ENCODE peak calls at places on chromosomes 12 and 14, in seven cellular contexts. B is A549, T is choroid plexus epithelial cell, U is stomach, K is GM20000, F is AG09319, L is ascending aorta. X is an unnamed sample.
A peak's percentile ranks its signal among the peaks of the same experiment; 100 is the strongest.

GRCh38 chr12:114762490-114763110 is 78.6 kb upstream of the TBX3 start:
- DNase-seq in K (no peak), F (no peak), T (peak; percentile 78), B (no peak), U (no peak), L (no peak), X (no peak)

GRCh38 chr12:132432721-132433577 is 57.0 kb upstream of the FBRSL1 start:
- DNase-seq in L (no peak), B (no peak), F (no peak), U (no peak), T (peak; percentile 58), K (no peak), X (no peak)

GRCh38 chr12:94193168-94193567 is 44.8 kb downstream of the PLXNC1 start:
- DNase-seq in F (no peak), T (no peak), U (no peak), B (no peak), K (no peak), L (no peak), X (no peak)

GRCh38 chr14:104262515-104263514 is 124.4 kb downstream of the KIF26A start:
- DNase-seq in U (peak; percentile 23), B (no peak), L (no peak), K (no peak), F (no peak), T (no peak), X (no peak)

GRCh38 chr14:20667957-20668356 is 16.4 kb upstream of the RNASE4 start:
- DNase-seq in U (no peak), T (no peak), F (no peak), B (no peak), K (peak; percentile 66), L (no peak), X (peak; percentile 41)

GRCh38 chr12:12214635-12215131 is 52.2 kb downstream of the LRP6 start:
- DNase-seq in K (no peak), L (no peak), F (no peak), U (no peak), T (peak; percentile 67), B (no peak), X (no peak)

GRCh38 chr12:113473942-113474341 is 2.3 kb upstream of the LHX5 start:
- DNase-seq in K (peak; percentile 33), F (no peak), U (no peak), L (no peak), T (no peak), B (no peak), X (no peak)

GRCh38 chr12:123390415-123391093 is 6.6 kb downstream of the KMT5A start:
- DNase-seq in T (peak; percentile 23), K (no peak), U (no peak), B (no peak), L (no peak), F (no peak), X (no peak)

GRCh38 chr12:19434538-19434937 is 4.8 kb upstream of the AEBP2 start:
- DNase-seq in T (no peak), B (no peak), K (peak; percentile 32), F (no peak), L (no peak), U (no peak), X (no peak)

GRCh38 chr14:68655961-68656360 is 136.9 kb downstream of the ZFP36L1 start:
- DNase-seq in K (no peak), B (no peak), L (peak; percentile 58), U (no peak), T (no peak), F (no peak), X (no peak)

GRCh38 chr12:15939111-15939510 is 28.0 kb downstream of the DERA start:
- DNase-seq in K (no peak), F (no peak), T (no peak), L (no peak), B (no peak), U (no peak), X (no peak)

GRCh38 chr12:107277850-107278249 is 184.5 kb upstream of the CRY1 start:
- DNase-seq in K (no peak), T (peak; percentile 73), B (no peak), U (no peak), F (no peak), L (no peak), X (no peak)

GRCh38 chr12:3718100-3718499 is 34.8 kb downstream of the CRACR2A start:
- DNase-seq in T (no peak), K (no peak), B (no peak), U (peak; percentile 39), L (no peak), F (no peak), X (no peak)

GRCh38 chr14:55938249-55938791 is 179.9 kb upstream of the PELI2 start:
- DNase-seq in K (no peak), B (no peak), T (no peak), F (peak; percentile 16), L (no peak), U (peak; percentile 58), X (no peak)

GRCh38 chr12:53659011-53659551 is 16.8 kb downstream of the ATP5MC2 start:
- DNase-seq in L (peak; percentile 81), B (peak; percentile 25), K (no peak), U (peak; percentile 76), F (no peak), T (peak; percentile 76), X (no peak)

DNA sequence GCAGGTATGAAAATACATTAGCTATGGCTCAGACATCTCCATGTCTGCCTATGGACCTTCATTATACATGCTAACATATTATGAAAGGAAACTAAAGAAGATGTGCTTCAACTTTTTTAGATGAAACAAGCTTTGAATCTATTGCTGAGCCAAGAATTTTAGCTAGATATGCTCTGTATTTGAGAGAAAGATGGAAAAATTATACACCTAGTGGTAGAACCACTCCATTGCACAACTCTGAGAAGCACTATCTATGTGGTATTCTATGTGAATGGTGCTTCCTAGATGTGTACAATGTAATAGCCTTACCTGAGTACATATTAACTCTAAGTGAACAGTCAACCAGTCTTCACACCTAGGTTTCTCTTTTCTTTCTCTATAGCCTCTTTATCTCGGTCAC is 17.3 kb downstream of the EPYC start:
- DNase-seq in B (no peak), T (no peak), F (no peak), L (no peak), K (no peak), U (no peak), X (no peak)
- TF ChIP-seq CTCF in B (no peak), T (no peak), F (no peak), L (no peak), K (no peak), U (no peak), X (peak; percentile 23)

GRCh38 chr12:62472472-62472871 is 5.8 kb downstream of the MON2 start:
- DNase-seq in F (no peak), B (no peak), L (no peak), K (no peak), U (no peak), T (no peak), X (no peak)
- TF ChIP-seq CTCF in F (no peak), B (no peak), L (no peak), K (no peak), U (no peak), T (no peak), X (no peak)

DNA sequence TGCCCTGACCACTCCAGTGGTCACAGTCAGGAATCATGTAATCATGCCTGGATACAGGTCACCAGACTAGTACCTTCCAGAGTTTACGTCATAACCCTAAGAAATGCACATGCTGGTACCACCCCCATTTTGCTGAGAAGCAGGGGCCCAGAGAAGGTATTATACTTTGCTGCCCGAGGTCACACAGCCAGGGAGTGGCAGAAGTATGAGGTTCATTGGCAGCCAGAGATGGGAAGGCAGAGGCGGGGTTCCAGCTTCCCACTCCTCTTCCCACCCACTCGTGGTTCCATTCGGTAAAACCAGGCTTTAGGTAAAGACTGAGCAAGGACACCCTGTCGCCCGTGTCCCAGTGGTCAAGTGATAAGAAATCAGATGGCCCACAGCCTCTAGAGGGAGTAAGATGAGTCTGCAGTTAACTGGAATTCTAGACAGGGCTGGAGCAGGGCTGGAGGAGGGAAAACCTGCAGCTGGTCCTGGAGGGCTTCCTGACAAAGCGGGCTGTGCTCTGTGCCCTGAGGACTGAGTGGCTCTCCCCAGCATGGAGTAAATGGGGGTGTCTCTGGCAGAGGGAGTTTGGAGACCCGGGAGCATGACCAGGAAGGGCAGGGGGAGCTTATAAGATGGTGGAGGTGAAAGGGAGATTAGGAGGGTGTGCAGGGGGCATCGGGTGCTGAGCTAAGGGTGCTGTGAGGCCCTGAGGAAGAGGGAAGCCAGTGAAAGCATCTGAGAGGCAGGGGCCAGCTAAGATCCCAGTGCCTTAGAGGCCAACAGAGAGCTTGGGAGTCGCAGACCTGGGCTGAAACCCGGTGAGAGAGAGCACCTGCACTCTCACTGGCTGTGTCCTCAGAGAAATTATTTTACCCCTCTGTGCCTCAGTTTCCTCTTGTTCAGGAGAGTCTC is 5.7 kb downstream of the FAM222A start:
- DNase-seq in B (no peak), L (no peak), T (peak; percentile 22), U (no peak), F (no peak), K (no peak), X (no peak)
- TF ChIP-seq CTCF in B (peak; percentile 22), L (no peak), T (peak; percentile 46), U (no peak), F (no peak), K (no peak), X (no peak)

GRCh38 chr12:106108187-106108816 is 30.5 kb downstream of the NUAK1 start:
- DNase-seq in U (no peak), T (peak; percentile 75), K (no peak), F (no peak), B (no peak), L (no peak), X (no peak)
- TF ChIP-seq CTCF in U (no peak), T (peak; percentile 28), K (no peak), F (peak; percentile 13), B (no peak), L (no peak), X (no peak)

DNA sequence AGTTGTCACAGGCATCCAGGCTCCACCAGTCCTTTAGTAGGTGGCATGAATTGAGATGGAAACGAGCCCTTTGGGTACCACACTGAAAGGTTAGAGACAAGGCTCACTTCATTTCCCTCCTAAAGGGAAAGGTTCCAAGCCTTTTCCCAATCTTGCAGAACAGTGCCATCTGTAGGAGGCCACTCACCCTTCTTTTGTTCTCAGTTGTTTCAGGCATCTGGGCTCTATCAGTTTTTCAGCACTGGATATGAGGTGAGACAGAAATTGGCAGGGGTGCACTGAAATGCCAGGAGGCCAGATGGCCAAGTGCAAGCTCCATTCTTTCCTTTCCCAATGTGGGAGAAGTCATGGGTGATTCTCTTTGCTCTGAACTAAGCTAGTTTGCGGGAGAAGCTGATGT is 15.2 kb downstream of the FBXO33 start:
- DNase-seq in K (no peak), F (peak; percentile 22), U (no peak), L (no peak), T (peak; percentile 52), B (no peak), X (no peak)
- TF ChIP-seq CTCF in K (no peak), F (peak; percentile 42), U (no peak), L (no peak), T (peak; percentile 66), B (peak; percentile 13), X (peak; percentile 10)